ENCODE peak calls at places on chromosome 7, in eight cellular contexts. W, H, D, V, Q, E, M and K are unnamed samples.

GRCh38 chr7:74220229-74220628 is 10.4 kb downstream of the LAT2 start:
- DNase-seq in V (no peak), Q (no peak), M (no peak), D (no peak), E (no peak), H (no peak), W (no peak), K (no peak)

GRCh38 chr7:134084488-134085144 is 42.5 kb upstream of the LRGUK start:
- DNase-seq in E (no peak), W (no peak), Q (no peak), M (no peak), H (peak), D (no peak), V (no peak), K (peak)

GRCh38 chr7:151782598-151783448 is 94.1 kb downstream of the PRKAG2 start:
- DNase-seq in M (peak), E (peak), V (no peak), Q (peak), H (peak), D (peak), W (peak), K (no peak)

GRCh38 chr7:42689626-42690025 is 222.2 kb downstream of the C7orf25 start:
- DNase-seq in H (no peak), Q (no peak), D (no peak), W (no peak), V (no peak), M (no peak), E (no peak), K (no peak)

GRCh38 chr7:95804090-95804489 is 31.7 kb downstream of the DYNC1I1 start:
- DNase-seq in Q (no peak), D (no peak), M (no peak), W (no peak), V (no peak), H (no peak), E (no peak), K (no peak)

GRCh38 chr7:39375047-39375873 is 190.9 kb upstream of the YAE1 start:
- DNase-seq in W (no peak), E (no peak), M (no peak), H (no peak), D (no peak), V (no peak), Q (no peak), K (no peak)

GRCh38 chr7:157150825-157151412 is 12.2 kb downstream of the UBE3C start:
- DNase-seq in H (no peak), E (peak), M (no peak), Q (no peak), D (no peak), W (peak), V (peak), K (no peak)

GRCh38 chr7:116834815-116835533 is 27.4 kb upstream of the CAPZA2 start:
- DNase-seq in Q (peak), H (no peak), D (no peak), M (no peak), W (peak), E (peak), V (no peak), K (no peak)

GRCh38 chr7:85186083-85186520 is 754 bp downstream of the SEMA3D start:
- DNase-seq in H (peak), M (peak), W (peak), V (no peak), D (no peak), E (peak), Q (peak), K (no peak)

GRCh38 chr7:102321351-102322201 is 34.7 kb downstream of the SPDYE6 start:
- DNase-seq in M (no peak), D (no peak), W (peak), E (no peak), Q (peak), V (no peak), H (no peak), K (no peak)

GRCh38 chr7:64885520-64886240 is 17.4 kb upstream of the ZNF273 start:
- DNase-seq in D (no peak), M (no peak), V (no peak), Q (peak), H (no peak), E (no peak), W (no peak), K (no peak)

GRCh38 chr7:77940647-77941046 is 142.1 kb downstream of the PHTF2 start:
- DNase-seq in E (no peak), D (peak), M (no peak), W (peak), V (no peak), H (no peak), Q (no peak), K (no peak)

GRCh38 chr7:135235841-135236240 is 2.2 kb downstream of the STRA8 start:
- DNase-seq in D (no peak), M (no peak), V (no peak), H (no peak), E (no peak), W (no peak), Q (no peak), K (no peak)

GRCh38 chr7:37054631-37055300 is 330.5 kb upstream of the AOAH start:
- DNase-seq in E (no peak), H (no peak), D (no peak), V (no peak), W (peak), M (no peak), Q (no peak), K (no peak)

GRCh38 chr7:70736715-70737460 is 395.1 kb upstream of the GALNT17 start:
- DNase-seq in E (no peak), M (no peak), W (peak), V (peak), Q (peak), H (no peak), D (no peak), K (no peak)

GRCh38 chr7:16345979-16346958 is 75.1 kb downstream of the CRPPA start:
- DNase-seq in M (no peak), V (peak), W (peak), Q (peak), D (peak), H (no peak), E (no peak), K (no peak)

GRCh38 chr7:43489257-43489656 is 93.7 kb upstream of the STK17A start:
- DNase-seq in W (no peak), M (no peak), E (no peak), V (no peak), H (no peak), D (no peak), Q (no peak), K (no peak)

GRCh38 chr7:76997381-76998262 is 34.5 kb downstream of the SPDYE17 start:
- DNase-seq in Q (no peak), W (no peak), V (no peak), M (no peak), D (no peak), H (no peak), E (no peak), K (no peak)

GRCh38 chr7:121390109-121390508 is 6.0 kb downstream of the FAM3C start:
- DNase-seq in V (no peak), W (no peak), E (no peak), H (no peak), D (no peak), Q (no peak), M (no peak), K (no peak)

GRCh38 chr7:121138262-121138933 is 149.9 kb downstream of the CPED1 start:
- DNase-seq in E (peak), W (peak), M (no peak), H (peak), Q (no peak), D (peak), V (no peak), K (peak)

GRCh38 chr7:28623863-28624262 is 211.5 kb downstream of the CREB5 start:
- DNase-seq in H (no peak), Q (no peak), D (no peak), E (no peak), V (no peak), W (no peak), M (no peak), K (no peak)

GRCh38 chr7:137681657-137682562 is 164.9 kb downstream of the DGKI start:
- DNase-seq in Q (no peak), M (no peak), E (no peak), H (no peak), V (peak), W (peak), D (no peak), K (no peak)

GRCh38 chr7:135519233-135519688 is 9.4 kb upstream of the CNOT4 start:
- DNase-seq in M (no peak), W (no peak), V (no peak), E (no peak), D (no peak), Q (no peak), H (no peak), K (no peak)

GRCh38 chr7:110373514-110374258 is 717.2 kb upstream of the LRRN3 start:
- DNase-seq in E (no peak), Q (no peak), W (no peak), D (no peak), V (no peak), H (no peak), M (no peak), K (no peak)

GRCh38 chr7:21967500-21968099 is 21.9 kb upstream of the CDCA7L start:
- DNase-seq in D (no peak), E (no peak), M (no peak), H (no peak), V (no peak), W (no peak), Q (no peak), K (no peak)

GRCh38 chr7:132485600-132486594 is 90.4 kb downstream of the PLXNA4 start:
- DNase-seq in M (no peak), D (no peak), W (peak), E (peak), Q (no peak), H (no peak), V (no peak), K (no peak)

GRCh38 chr7:43600046-43600445 is 17.1 kb downstream of the STK17A start:
- DNase-seq in V (no peak), D (no peak), H (no peak), W (no peak), M (no peak), E (no peak), Q (no peak), K (no peak)

GRCh38 chr7:54810401-54810800 is 51.4 kb upstream of the SEC61G start:
- DNase-seq in H (no peak), D (no peak), W (peak), M (no peak), E (no peak), Q (no peak), V (no peak), K (no peak)

GRCh38 chr7:80411621-80412020 is 100.2 kb downstream of the GNAT3 start:
- DNase-seq in H (no peak), D (no peak), W (no peak), Q (no peak), V (no peak), E (no peak), M (no peak), K (no peak)

GRCh38 chr7:94060772-94061171 is 56.6 kb upstream of the BET1 start:
- DNase-seq in E (no peak), D (no peak), H (no peak), V (no peak), W (peak), M (no peak), Q (no peak), K (no peak)

GRCh38 chr7:80508440-80508839 is 3.4 kb downstream of the GNAT3 start:
- DNase-seq in H (no peak), D (no peak), V (no peak), W (peak), M (no peak), E (no peak), Q (no peak), K (no peak)

GRCh38 chr7:19397917-19398316 is 252.7 kb upstream of the FERD3L start:
- DNase-seq in D (no peak), V (no peak), E (no peak), H (no peak), W (no peak), M (no peak), Q (no peak), K (no peak)

GRCh38 chr7:55055479-55055878 is 36.7 kb downstream of the EGFR start:
- DNase-seq in E (no peak), D (no peak), W (peak), H (no peak), M (no peak), V (no peak), Q (no peak), K (no peak)

GRCh38 chr7:100675581-100676350 is 2.2 kb downstream of the GNB2 start:
- DNase-seq in V (peak), W (peak), M (peak), E (peak), D (no peak), H (peak), Q (peak), K (peak)

GRCh38 chr7:90625562-90625961 is 29.4 kb downstream of the CDK14 start:
- DNase-seq in M (no peak), D (no peak), W (peak), V (no peak), H (no peak), Q (peak), E (peak), K (no peak)

GRCh38 chr7:16627236-16627635 is 18.3 kb downstream of the ANKMY2 start:
- DNase-seq in V (peak), H (no peak), W (peak), D (no peak), E (no peak), M (no peak), Q (no peak), K (no peak)

GRCh38 chr7:65307651-65308299 is 65.9 kb upstream of the ZNF92 start:
- DNase-seq in D (peak), W (peak), Q (peak), H (peak), M (peak), E (peak), V (no peak), K (peak)

GRCh38 chr7:111605246-111605645 is 43.0 kb upstream of the IMMP2L start:
- DNase-seq in W (no peak), Q (no peak), E (no peak), D (no peak), M (no peak), V (no peak), H (no peak), K (no peak)

GRCh38 chr7:121544726-121545125 is 148.6 kb upstream of the FAM3C start:
- DNase-seq in V (peak), E (no peak), H (peak), D (peak), M (no peak), W (peak), Q (no peak), K (no peak)

GRCh38 chr7:88344956-88345832 is 38.5 kb upstream of the STEAP4 start:
- DNase-seq in Q (peak), E (peak), M (peak), V (no peak), W (peak), H (no peak), D (no peak), K (no peak)

DNA sequence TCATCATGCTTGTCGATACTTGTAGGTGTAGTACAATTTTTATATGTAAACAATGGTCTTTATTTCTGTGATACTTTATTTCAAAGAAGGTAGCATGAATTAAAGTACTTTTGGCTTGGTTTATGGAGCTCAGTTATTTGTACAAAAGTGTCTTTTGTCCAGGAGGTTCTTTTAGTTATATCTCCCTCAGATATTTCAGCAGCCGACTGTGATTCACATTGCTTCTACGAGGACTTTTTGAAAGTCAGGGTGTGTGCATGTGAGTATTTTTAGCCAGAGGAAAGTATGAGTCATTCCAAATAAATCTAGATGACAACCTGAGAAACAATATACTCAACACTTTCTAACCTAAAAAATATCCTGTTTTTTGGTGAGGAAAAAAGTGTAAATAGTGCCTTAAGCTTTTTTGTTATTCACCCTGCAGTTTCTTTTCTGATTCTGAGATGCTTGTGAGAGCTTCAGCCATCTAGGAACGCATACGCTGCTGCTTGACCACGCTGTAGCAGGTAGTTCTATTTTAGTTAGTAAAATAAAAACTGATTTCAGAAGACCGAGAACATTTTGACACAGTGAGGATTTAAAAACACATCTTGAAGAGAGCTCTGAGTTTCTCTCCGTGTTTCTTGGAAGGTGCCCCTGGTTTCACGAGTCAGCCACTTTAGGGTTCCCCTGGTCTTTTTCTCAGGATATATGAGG is 532 bp upstream of the SUN1 start:
- DNase-seq in H (peak), M (no peak), W (peak), E (peak), D (peak), Q (no peak), V (peak), K (peak)
- H3K4me3 ChIP-seq in H (peak), M (no peak), W (peak), E (no peak), D (peak), Q (no peak), V (peak), K (peak)

GRCh38 chr7:2981103-2981480 is 62.6 kb downstream of the CARD11 start:
- DNase-seq in H (no peak), D (no peak), V (no peak), M (peak), W (no peak), Q (no peak), E (no peak), K (no peak)

GRCh38 chr7:2979276-2979675 is 64.4 kb downstream of the CARD11 start:
- DNase-seq in H (peak), D (no peak), E (no peak), M (no peak), V (no peak), Q (no peak), W (no peak), K (no peak)

GRCh38 chr7:2979951-2980350 is 63.7 kb downstream of the CARD11 start:
- DNase-seq in W (no peak), Q (no peak), H (no peak), D (no peak), M (no peak), E (no peak), V (no peak), K (no peak)

GRCh38 chr7:2980406-2981102 is 63.1 kb downstream of the CARD11 start:
- DNase-seq in D (no peak), V (no peak), Q (no peak), E (no peak), H (peak), W (no peak), M (peak), K (no peak)

DNA sequence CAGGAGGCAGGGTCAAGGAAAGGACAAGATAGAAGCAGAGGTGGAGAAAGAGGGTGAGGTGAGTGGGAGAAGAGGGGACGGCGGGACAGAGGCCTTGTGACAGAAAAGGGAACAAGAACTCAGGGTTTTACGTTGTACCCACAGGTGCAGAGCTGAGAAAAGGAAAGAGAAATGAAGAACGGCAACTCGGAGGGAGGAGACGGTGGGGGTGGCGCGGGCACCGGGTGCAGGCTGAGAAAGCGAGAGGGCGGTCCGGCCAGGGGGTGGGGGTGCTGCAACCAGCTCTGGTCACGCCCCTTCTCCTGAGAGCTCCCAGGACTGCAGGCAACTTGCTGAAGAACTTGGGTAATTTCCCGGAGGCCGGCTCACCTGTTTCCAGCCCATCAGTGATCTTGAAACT is 65.3 kb downstream of the CARD11 start:
- DNase-seq in H (peak), M (peak), E (peak), V (no peak), W (no peak), D (no peak), Q (peak), K (peak)
- H3K4me3 ChIP-seq in H (peak), M (peak), E (no peak), V (no peak), W (no peak), D (no peak), Q (no peak), K (peak)

DNA sequence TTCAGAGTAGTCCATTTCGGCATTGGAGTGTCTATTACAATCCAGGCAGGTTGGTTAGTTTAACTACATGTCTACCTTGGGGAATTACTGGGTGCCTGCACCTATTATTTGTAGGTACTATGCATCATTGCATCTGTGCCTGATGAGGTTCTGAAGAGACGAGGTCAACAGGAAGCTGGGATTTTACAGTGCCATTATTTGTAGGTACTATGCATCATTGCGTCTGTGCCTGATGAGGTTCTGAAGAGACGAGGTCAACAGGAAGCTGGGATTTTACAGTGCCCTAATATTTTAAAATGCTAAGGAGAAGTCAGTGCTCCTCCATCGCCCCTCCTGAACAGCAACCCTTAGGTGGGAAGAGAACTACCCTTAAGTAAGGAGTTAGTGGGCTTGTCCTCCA is 41.7 kb downstream of the NPY start:
- DNase-seq in M (no peak), E (no peak), D (no peak), H (peak), V (no peak), W (no peak), Q (no peak), K (peak)
- H3K4me3 ChIP-seq in M (no peak), E (no peak), D (no peak), H (no peak), V (no peak), W (no peak), Q (no peak), K (no peak)

DNA sequence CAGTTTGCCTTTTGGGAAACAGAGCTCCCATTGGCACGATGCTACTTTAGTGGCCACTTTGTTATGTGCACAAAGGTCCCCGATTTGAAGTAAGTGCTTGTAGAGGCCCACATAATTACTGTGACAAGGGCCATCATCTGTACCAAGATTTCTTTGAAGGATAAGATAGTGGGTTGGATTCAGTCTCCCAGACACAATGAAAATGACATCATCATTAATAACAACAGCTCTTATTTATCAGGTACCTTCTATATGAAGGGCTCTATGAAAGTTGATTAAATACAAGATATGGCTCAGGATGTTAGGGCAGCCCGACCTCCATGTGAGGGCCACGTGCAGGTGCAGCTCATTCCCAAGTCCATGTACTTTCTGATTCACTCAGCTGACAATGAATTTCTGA is 140.2 kb downstream of the ABCA13 start:
- DNase-seq in M (no peak), D (no peak), E (no peak), W (no peak), H (no peak), V (no peak), Q (no peak), K (no peak)
- H3K4me3 ChIP-seq in M (no peak), D (no peak), E (no peak), W (no peak), H (no peak), V (no peak), Q (no peak), K (no peak)